ENCODE peak calls at places on chromosomes 3 and 15, in nine cellular contexts. One of them, this sample, is unnamed.
A peak's percentile ranks its signal among the peaks of the same experiment; 100 is the strongest.

GRCh38 chr15:40510201-40510600 is 39.4 kb downstream of the CHST14 start:
- DNase-seq in heart right ventricle: no peak
- DNase-seq in IMR-90: no peak
- DNase-seq in neuronal stem cell: no peak
- DNase-seq in WERI-Rb-1: no peak
- DNase-seq in cardiac fibroblast: no peak
- DNase-seq in HAP-1: no peak
- DNase-seq in GM06990: no peak
- DNase-seq in foreskin fibroblast: no peak
- DNase-seq in this sample: no peak

GRCh38 chr15:82999426-82999825 is 12.0 kb downstream of the C15orf40 start:
- DNase-seq in heart right ventricle: no peak
- DNase-seq in IMR-90: no peak
- DNase-seq in neuronal stem cell: no peak
- DNase-seq in WERI-Rb-1: no peak
- DNase-seq in cardiac fibroblast: no peak
- DNase-seq in HAP-1: no peak
- DNase-seq in GM06990: no peak
- DNase-seq in foreskin fibroblast: peak; percentile 41
- DNase-seq in this sample: no peak

GRCh38 chr15:74257105-74257504 is 21.0 kb downstream of the CCDC33 start:
- DNase-seq in heart right ventricle: no peak
- DNase-seq in IMR-90: no peak
- DNase-seq in neuronal stem cell: no peak
- DNase-seq in WERI-Rb-1: no peak
- DNase-seq in cardiac fibroblast: no peak
- DNase-seq in HAP-1: no peak
- DNase-seq in GM06990: no peak
- DNase-seq in foreskin fibroblast: no peak
- DNase-seq in this sample: no peak

GRCh38 chr3:179174898-179175297 is 26.7 kb downstream of the PIK3CA start:
- DNase-seq in heart right ventricle: no peak
- DNase-seq in IMR-90: no peak
- DNase-seq in neuronal stem cell: no peak
- DNase-seq in WERI-Rb-1: no peak
- DNase-seq in cardiac fibroblast: no peak
- DNase-seq in HAP-1: no peak
- DNase-seq in GM06990: peak; percentile 20
- DNase-seq in foreskin fibroblast: no peak
- DNase-seq in this sample: no peak

GRCh38 chr15:34179257-34179656 is 30.6 kb downstream of the KATNBL1 start:
- DNase-seq in heart right ventricle: no peak
- DNase-seq in IMR-90: no peak
- DNase-seq in neuronal stem cell: no peak
- DNase-seq in WERI-Rb-1: no peak
- DNase-seq in cardiac fibroblast: no peak
- DNase-seq in HAP-1: no peak
- DNase-seq in GM06990: no peak
- DNase-seq in foreskin fibroblast: no peak
- DNase-seq in this sample: no peak

GRCh38 chr15:81091889-81092558 is 42.0 kb upstream of the CFAP161 start:
- DNase-seq in heart right ventricle: no peak
- DNase-seq in IMR-90: peak; percentile 97
- DNase-seq in neuronal stem cell: no peak
- DNase-seq in WERI-Rb-1: peak; percentile 72
- DNase-seq in cardiac fibroblast: peak; percentile 94
- DNase-seq in HAP-1: no peak
- DNase-seq in GM06990: no peak
- DNase-seq in foreskin fibroblast: peak; percentile 97
- DNase-seq in this sample: no peak

GRCh38 chr15:43225201-43225949 is 4.6 kb upstream of the EPB42 start:
- DNase-seq in heart right ventricle: no peak
- DNase-seq in IMR-90: peak; percentile 63
- DNase-seq in neuronal stem cell: peak; percentile 37
- DNase-seq in WERI-Rb-1: peak; percentile 50
- DNase-seq in cardiac fibroblast: peak; percentile 78
- DNase-seq in HAP-1: peak; percentile 62
- DNase-seq in GM06990: no peak
- DNase-seq in foreskin fibroblast: peak; percentile 74
- DNase-seq in this sample: no peak

GRCh38 chr3:184236033-184236410 is 6.6 kb downstream of the VWA5B2 start:
- DNase-seq in heart right ventricle: no peak
- DNase-seq in IMR-90: no peak
- DNase-seq in neuronal stem cell: no peak
- DNase-seq in WERI-Rb-1: no peak
- DNase-seq in cardiac fibroblast: no peak
- DNase-seq in HAP-1: no peak
- DNase-seq in GM06990: no peak
- DNase-seq in foreskin fibroblast: no peak
- DNase-seq in this sample: no peak

GRCh38 chr3:46538803-46539442 is 27.2 kb downstream of the LRRC2 start:
- DNase-seq in heart right ventricle: peak; percentile 43
- DNase-seq in IMR-90: peak; percentile 83
- DNase-seq in neuronal stem cell: no peak
- DNase-seq in WERI-Rb-1: no peak
- DNase-seq in cardiac fibroblast: peak; percentile 83
- DNase-seq in HAP-1: no peak
- DNase-seq in GM06990: peak; percentile 85
- DNase-seq in foreskin fibroblast: peak; percentile 78
- DNase-seq in this sample: peak; percentile 76

GRCh38 chr3:8985411-8985831 is 22.1 kb upstream of the RAD18 start:
- DNase-seq in heart right ventricle: no peak
- DNase-seq in IMR-90: no peak
- DNase-seq in neuronal stem cell: no peak
- DNase-seq in WERI-Rb-1: no peak
- DNase-seq in cardiac fibroblast: no peak
- DNase-seq in HAP-1: no peak
- DNase-seq in GM06990: no peak
- DNase-seq in foreskin fibroblast: no peak
- DNase-seq in this sample: no peak

GRCh38 chr15:86772369-86773059 is 692.8 kb downstream of the AGBL1 start:
- DNase-seq in heart right ventricle: no peak
- DNase-seq in IMR-90: no peak
- DNase-seq in neuronal stem cell: no peak
- DNase-seq in WERI-Rb-1: no peak
- DNase-seq in cardiac fibroblast: no peak
- DNase-seq in HAP-1: no peak
- DNase-seq in GM06990: no peak
- DNase-seq in foreskin fibroblast: no peak
- DNase-seq in this sample: no peak

GRCh38 chr3:108608750-108609149 is 19.2 kb downstream of the DZIP3 start:
- DNase-seq in heart right ventricle: no peak
- DNase-seq in IMR-90: no peak
- DNase-seq in neuronal stem cell: no peak
- DNase-seq in WERI-Rb-1: no peak
- DNase-seq in cardiac fibroblast: no peak
- DNase-seq in HAP-1: no peak
- DNase-seq in GM06990: no peak
- DNase-seq in foreskin fibroblast: no peak
- DNase-seq in this sample: no peak

GRCh38 chr15:25869696-25870095 is 6.6 kb upstream of the ATP10A start:
- DNase-seq in heart right ventricle: no peak
- DNase-seq in IMR-90: no peak
- DNase-seq in neuronal stem cell: no peak
- DNase-seq in WERI-Rb-1: no peak
- DNase-seq in cardiac fibroblast: no peak
- DNase-seq in HAP-1: no peak
- DNase-seq in GM06990: no peak
- DNase-seq in foreskin fibroblast: no peak
- DNase-seq in this sample: no peak

GRCh38 chr3:74630602-74631001 is 16.1 kb upstream of the CNTN3 start:
- DNase-seq in heart right ventricle: no peak
- DNase-seq in IMR-90: peak; percentile 59
- DNase-seq in neuronal stem cell: no peak
- DNase-seq in WERI-Rb-1: no peak
- DNase-seq in cardiac fibroblast: peak; percentile 81
- DNase-seq in HAP-1: no peak
- DNase-seq in GM06990: no peak
- DNase-seq in foreskin fibroblast: peak; percentile 69
- DNase-seq in this sample: no peak

GRCh38 chr3:194598771-194599557 is 34.3 kb downstream of the TMEM44 start:
- DNase-seq in heart right ventricle: no peak
- DNase-seq in IMR-90: peak; percentile 88
- DNase-seq in neuronal stem cell: no peak
- DNase-seq in WERI-Rb-1: no peak
- DNase-seq in cardiac fibroblast: peak; percentile 98
- DNase-seq in HAP-1: no peak
- DNase-seq in GM06990: no peak
- DNase-seq in foreskin fibroblast: no peak
- DNase-seq in this sample: no peak

DNA sequence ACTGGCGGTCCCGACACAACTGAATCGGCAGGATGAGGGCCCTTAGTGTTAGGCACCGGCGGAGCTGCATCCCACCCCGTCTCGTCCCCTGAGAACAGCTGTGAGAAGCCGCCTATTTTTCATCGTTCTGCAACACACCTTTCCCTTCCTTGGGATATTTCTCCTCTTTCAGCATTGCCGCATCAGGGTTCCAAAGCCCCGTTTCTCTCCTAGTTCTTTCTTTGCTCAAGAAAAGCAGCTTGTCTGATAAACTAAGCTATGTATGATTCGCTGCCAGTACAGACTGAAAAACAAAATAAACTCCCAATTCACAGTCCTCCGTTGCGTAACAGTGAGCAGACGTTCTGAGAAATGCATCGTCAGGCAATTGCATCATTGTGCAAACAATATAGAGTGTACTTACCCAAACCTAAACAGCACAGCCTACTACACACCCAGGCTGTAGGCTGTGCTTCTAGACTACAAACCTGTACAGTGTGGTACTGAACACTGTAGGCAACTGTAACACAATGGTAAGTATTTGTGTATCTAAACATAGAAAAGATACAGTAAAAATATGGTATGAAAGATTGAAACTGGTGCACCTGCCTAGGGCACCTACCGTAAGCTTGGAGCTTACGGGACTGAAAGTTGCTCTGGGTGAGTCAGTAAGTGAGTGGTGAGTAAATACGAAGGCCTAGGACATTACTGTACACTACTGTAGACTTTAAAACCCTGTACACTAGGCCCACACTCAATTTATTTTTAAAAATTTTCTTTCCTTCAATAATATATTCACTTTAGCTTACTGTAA is 8.9 kb upstream of the ADAMTS17 start:
- DNase-seq in heart right ventricle: no peak
- DNase-seq in IMR-90: peak; percentile 55
- DNase-seq in neuronal stem cell: no peak
- DNase-seq in WERI-Rb-1: no peak
- DNase-seq in cardiac fibroblast: peak; percentile 91
- DNase-seq in HAP-1: no peak
- DNase-seq in GM06990: no peak
- DNase-seq in foreskin fibroblast: peak; percentile 79
- DNase-seq in this sample: no peak
- H3K4me3 ChIP-seq in heart right ventricle: peak overlapping the region; percentile 90
- H3K4me3 ChIP-seq in IMR-90: peak overlapping the region; percentile 48
- H3K4me3 ChIP-seq in neuronal stem cell: no peak overlapping the region
- H3K4me3 ChIP-seq in WERI-Rb-1: no peak overlapping the region
- H3K4me3 ChIP-seq in cardiac fibroblast: peak overlapping the region; percentile 64
- H3K4me3 ChIP-seq in HAP-1: no peak overlapping the region
- H3K4me3 ChIP-seq in GM06990: no peak overlapping the region
- H3K4me3 ChIP-seq in foreskin fibroblast: peak overlapping the region; percentile 62
- H3K4me3 ChIP-seq in this sample: peak overlapping the region; percentile 68

DNA sequence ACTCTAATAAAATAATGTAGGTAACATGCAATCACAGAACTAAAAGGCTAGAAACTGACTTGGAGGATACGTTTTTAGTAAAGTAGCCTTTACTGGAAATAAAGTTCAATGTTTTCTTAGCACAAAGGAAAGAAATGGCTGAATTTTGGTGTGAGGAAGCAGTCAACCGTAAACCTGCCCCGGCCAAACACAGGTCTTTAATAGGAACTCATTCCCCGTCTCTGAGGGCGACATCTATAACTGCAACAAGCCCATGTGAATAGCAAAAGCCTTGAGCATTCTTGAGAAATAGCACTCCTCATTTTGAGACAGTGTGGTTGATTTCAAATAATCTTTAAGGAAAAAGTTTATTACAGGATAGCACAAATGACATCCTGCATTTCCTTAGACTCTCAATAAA is 12.4 kb downstream of the IL17RD start:
- DNase-seq in heart right ventricle: no peak
- DNase-seq in IMR-90: no peak
- DNase-seq in neuronal stem cell: no peak
- DNase-seq in WERI-Rb-1: no peak
- DNase-seq in cardiac fibroblast: no peak
- DNase-seq in HAP-1: no peak
- DNase-seq in GM06990: no peak
- DNase-seq in foreskin fibroblast: no peak
- DNase-seq in this sample: no peak
- H3K4me3 ChIP-seq in heart right ventricle: no peak overlapping the region
- H3K4me3 ChIP-seq in IMR-90: no peak overlapping the region
- H3K4me3 ChIP-seq in neuronal stem cell: no peak overlapping the region
- H3K4me3 ChIP-seq in WERI-Rb-1: no peak overlapping the region
- H3K4me3 ChIP-seq in cardiac fibroblast: no peak overlapping the region
- H3K4me3 ChIP-seq in HAP-1: no peak overlapping the region
- H3K4me3 ChIP-seq in GM06990: no peak overlapping the region
- H3K4me3 ChIP-seq in foreskin fibroblast: no peak overlapping the region
- H3K4me3 ChIP-seq in this sample: no peak overlapping the region

GRCh38 chr3:188158731-188159355 is 4.9 kb downstream of the LPP start:
- DNase-seq in heart right ventricle: no peak
- DNase-seq in IMR-90: no peak
- DNase-seq in neuronal stem cell: no peak
- DNase-seq in WERI-Rb-1: no peak
- DNase-seq in cardiac fibroblast: no peak
- DNase-seq in HAP-1: no peak
- DNase-seq in GM06990: no peak
- DNase-seq in foreskin fibroblast: no peak
- DNase-seq in this sample: no peak
- H3K4me3 ChIP-seq in heart right ventricle: no peak overlapping the region
- H3K4me3 ChIP-seq in IMR-90: no peak overlapping the region
- H3K4me3 ChIP-seq in neuronal stem cell: no peak overlapping the region
- H3K4me3 ChIP-seq in WERI-Rb-1: no peak overlapping the region
- H3K4me3 ChIP-seq in cardiac fibroblast: no peak overlapping the region
- H3K4me3 ChIP-seq in HAP-1: no peak overlapping the region
- H3K4me3 ChIP-seq in GM06990: no peak overlapping the region
- H3K4me3 ChIP-seq in foreskin fibroblast: no peak overlapping the region
- H3K4me3 ChIP-seq in this sample: no peak overlapping the region

GRCh38 chr15:63043391-63044076 is 987 bp downstream of the TPM1 start:
- DNase-seq in heart right ventricle: peak; percentile 42
- DNase-seq in IMR-90: no peak
- DNase-seq in neuronal stem cell: no peak
- DNase-seq in WERI-Rb-1: peak; percentile 19
- DNase-seq in cardiac fibroblast: no peak
- DNase-seq in HAP-1: peak; percentile 47
- DNase-seq in GM06990: peak; percentile 30
- DNase-seq in foreskin fibroblast: peak; percentile 48
- DNase-seq in this sample: peak; percentile 93

GRCh38 chr15:63044645-63045437 is 2.3 kb downstream of the TPM1 start:
- DNase-seq in heart right ventricle: peak; percentile 41
- DNase-seq in IMR-90: peak; percentile 68
- DNase-seq in neuronal stem cell: peak; percentile 92
- DNase-seq in WERI-Rb-1: peak; percentile 50
- DNase-seq in cardiac fibroblast: peak; percentile 62
- DNase-seq in HAP-1: peak; percentile 86
- DNase-seq in GM06990: no peak
- DNase-seq in foreskin fibroblast: no peak
- DNase-seq in this sample: no peak

GRCh38 chr15:63045438-63046278 is 3.1 kb downstream of the TPM1 start:
- DNase-seq in heart right ventricle: no peak
- DNase-seq in IMR-90: no peak
- DNase-seq in neuronal stem cell: no peak
- DNase-seq in WERI-Rb-1: no peak
- DNase-seq in cardiac fibroblast: peak; percentile 46
- DNase-seq in HAP-1: peak; percentile 82
- DNase-seq in GM06990: no peak
- DNase-seq in foreskin fibroblast: peak; percentile 35
- DNase-seq in this sample: no peak

GRCh38 chr15:63042879-63043340 is 363 bp downstream of the TPM1 start:
- DNase-seq in heart right ventricle: no peak
- DNase-seq in IMR-90: no peak
- DNase-seq in neuronal stem cell: no peak
- DNase-seq in WERI-Rb-1: no peak
- DNase-seq in cardiac fibroblast: peak; percentile 59
- DNase-seq in HAP-1: peak; percentile 40
- DNase-seq in GM06990: peak; percentile 8
- DNase-seq in foreskin fibroblast: peak; percentile 60
- DNase-seq in this sample: no peak

GRCh38 chr15:63044077-63044644 is 1.6 kb downstream of the TPM1 start:
- DNase-seq in heart right ventricle: no peak
- DNase-seq in IMR-90: no peak
- DNase-seq in neuronal stem cell: no peak
- DNase-seq in WERI-Rb-1: no peak
- DNase-seq in cardiac fibroblast: peak; percentile 19
- DNase-seq in HAP-1: no peak
- DNase-seq in GM06990: no peak
- DNase-seq in foreskin fibroblast: no peak
- DNase-seq in this sample: no peak
- H3K4me3 ChIP-seq in heart right ventricle: peak overlapping the region; percentile 66
- H3K4me3 ChIP-seq in IMR-90: peak overlapping the region; percentile 84
- H3K4me3 ChIP-seq in neuronal stem cell: peak overlapping the region; percentile 98
- H3K4me3 ChIP-seq in WERI-Rb-1: peak overlapping the region; percentile 61
- H3K4me3 ChIP-seq in cardiac fibroblast: peak overlapping the region; percentile 65
- H3K4me3 ChIP-seq in HAP-1: peak overlapping the region; percentile 53
- H3K4me3 ChIP-seq in GM06990: no peak overlapping the region
- H3K4me3 ChIP-seq in foreskin fibroblast: peak overlapping the region; percentile 75
- H3K4me3 ChIP-seq in this sample: peak overlapping the region; percentile 51

This sample was measured in left lung.